ENCODE peak calls at places on chromosomes 16 and 17, in nine cellular contexts. One of them, this sample, is unnamed.

GRCh38 chr16:76729525-76729924 is 452.3 kb downstream of the CNTNAP4 start:
- DNase-seq in endothelial cell: no peak
- DNase-seq in stimulated activated CD8-positive, alpha-beta memory T cell treated with anti-CD3 and anti-CD28 coated beads, Interleukin-4, amount 100 ng/mL, for 24 hours: no peak
- DNase-seq in glomerular endothelial cell: no peak
- DNase-seq in lower leg skin: no peak
- DNase-seq in NCI-H1105: no peak
- DNase-seq in right lobe of liver: no peak
- DNase-seq in mesendoderm: peak
- DNase-seq in HEK293T: peak
- DNase-seq in this sample: no peak

GRCh38 chr16:47947741-47948140 is 208.1 kb downstream of the ABCC12 start:
- DNase-seq in glomerular endothelial cell: no peak
- DNase-seq in HEK293T: no peak
- DNase-seq in stimulated activated CD8-positive, alpha-beta memory T cell treated with anti-CD3 and anti-CD28 coated beads, Interleukin-4, amount 100 ng/mL, for 24 hours: no peak
- DNase-seq in mesendoderm: no peak
- DNase-seq in right lobe of liver: no peak
- DNase-seq in endothelial cell: no peak
- DNase-seq in lower leg skin: no peak
- DNase-seq in NCI-H1105: no peak
- DNase-seq in this sample: no peak

GRCh38 chr17:494601-495195 is 142.1 kb upstream of the RPH3AL start:
- DNase-seq in endothelial cell: no peak
- DNase-seq in mesendoderm: no peak
- DNase-seq in HEK293T: no peak
- DNase-seq in right lobe of liver: no peak
- DNase-seq in NCI-H1105: no peak
- DNase-seq in lower leg skin: no peak
- DNase-seq in glomerular endothelial cell: no peak
- DNase-seq in stimulated activated CD8-positive, alpha-beta memory T cell treated with anti-CD3 and anti-CD28 coated beads, Interleukin-4, amount 100 ng/mL, for 24 hours: no peak
- DNase-seq in this sample: no peak

GRCh38 chr16:15966420-15967222 is 17.2 kb downstream of the ABCC1 start:
- DNase-seq in lower leg skin: no peak
- DNase-seq in mesendoderm: peak
- DNase-seq in stimulated activated CD8-positive, alpha-beta memory T cell treated with anti-CD3 and anti-CD28 coated beads, Interleukin-4, amount 100 ng/mL, for 24 hours: no peak
- DNase-seq in NCI-H1105: no peak
- DNase-seq in glomerular endothelial cell: no peak
- DNase-seq in HEK293T: no peak
- DNase-seq in endothelial cell: no peak
- DNase-seq in right lobe of liver: no peak
- DNase-seq in this sample: no peak

GRCh38 chr17:39757931-39758873 is 20.5 kb downstream of the GRB7 start:
- DNase-seq in glomerular endothelial cell: no peak
- DNase-seq in NCI-H1105: no peak
- DNase-seq in HEK293T: no peak
- DNase-seq in endothelial cell: no peak
- DNase-seq in lower leg skin: peak
- DNase-seq in right lobe of liver: no peak
- DNase-seq in stimulated activated CD8-positive, alpha-beta memory T cell treated with anti-CD3 and anti-CD28 coated beads, Interleukin-4, amount 100 ng/mL, for 24 hours: peak
- DNase-seq in mesendoderm: no peak
- DNase-seq in this sample: no peak

GRCh38 chr16:85649978-85650863 is 37.1 kb downstream of the GSE1 start:
- DNase-seq in HEK293T: no peak
- DNase-seq in glomerular endothelial cell: no peak
- DNase-seq in lower leg skin: no peak
- DNase-seq in NCI-H1105: no peak
- DNase-seq in mesendoderm: no peak
- DNase-seq in stimulated activated CD8-positive, alpha-beta memory T cell treated with anti-CD3 and anti-CD28 coated beads, Interleukin-4, amount 100 ng/mL, for 24 hours: no peak
- DNase-seq in right lobe of liver: no peak
- DNase-seq in endothelial cell: no peak
- DNase-seq in this sample: no peak

GRCh38 chr16:74726736-74727135 is 26.1 kb upstream of the MLKL start:
- DNase-seq in mesendoderm: peak
- DNase-seq in right lobe of liver: no peak
- DNase-seq in lower leg skin: no peak
- DNase-seq in NCI-H1105: no peak
- DNase-seq in HEK293T: peak
- DNase-seq in stimulated activated CD8-positive, alpha-beta memory T cell treated with anti-CD3 and anti-CD28 coated beads, Interleukin-4, amount 100 ng/mL, for 24 hours: peak
- DNase-seq in glomerular endothelial cell: no peak
- DNase-seq in endothelial cell: no peak
- DNase-seq in this sample: no peak

GRCh38 chr17:17493249-17493985 is 2.8 kb downstream of the RASD1 start:
- DNase-seq in endothelial cell: no peak
- DNase-seq in glomerular endothelial cell: no peak
- DNase-seq in NCI-H1105: no peak
- DNase-seq in lower leg skin: peak
- DNase-seq in mesendoderm: peak
- DNase-seq in stimulated activated CD8-positive, alpha-beta memory T cell treated with anti-CD3 and anti-CD28 coated beads, Interleukin-4, amount 100 ng/mL, for 24 hours: no peak
- DNase-seq in right lobe of liver: peak
- DNase-seq in HEK293T: no peak
- DNase-seq in this sample: no peak

GRCh38 chr17:74214642-74215331 is 1.4 kb downstream of the TTYH2 start:
- DNase-seq in NCI-H1105: no peak
- DNase-seq in stimulated activated CD8-positive, alpha-beta memory T cell treated with anti-CD3 and anti-CD28 coated beads, Interleukin-4, amount 100 ng/mL, for 24 hours: no peak
- DNase-seq in glomerular endothelial cell: no peak
- DNase-seq in right lobe of liver: no peak
- DNase-seq in mesendoderm: no peak
- DNase-seq in endothelial cell: no peak
- DNase-seq in HEK293T: no peak
- DNase-seq in lower leg skin: no peak
- DNase-seq in this sample: no peak

GRCh38 chr17:55294042-55294751 is 29.4 kb downstream of the HLF start:
- DNase-seq in lower leg skin: no peak
- DNase-seq in NCI-H1105: no peak
- DNase-seq in mesendoderm: no peak
- DNase-seq in HEK293T: no peak
- DNase-seq in right lobe of liver: no peak
- DNase-seq in stimulated activated CD8-positive, alpha-beta memory T cell treated with anti-CD3 and anti-CD28 coated beads, Interleukin-4, amount 100 ng/mL, for 24 hours: no peak
- DNase-seq in endothelial cell: no peak
- DNase-seq in glomerular endothelial cell: no peak
- DNase-seq in this sample: no peak

GRCh38 chr16:70678121-70678897 is 7.5 kb downstream of the MTSS2 start:
- DNase-seq in endothelial cell: no peak
- DNase-seq in mesendoderm: no peak
- DNase-seq in stimulated activated CD8-positive, alpha-beta memory T cell treated with anti-CD3 and anti-CD28 coated beads, Interleukin-4, amount 100 ng/mL, for 24 hours: no peak
- DNase-seq in glomerular endothelial cell: no peak
- DNase-seq in right lobe of liver: no peak
- DNase-seq in lower leg skin: no peak
- DNase-seq in HEK293T: no peak
- DNase-seq in NCI-H1105: no peak
- DNase-seq in this sample: no peak

GRCh38 chr17:82737981-82738877 is 2.8 kb downstream of the FN3K start:
- DNase-seq in NCI-H1105: no peak
- DNase-seq in mesendoderm: no peak
- DNase-seq in stimulated activated CD8-positive, alpha-beta memory T cell treated with anti-CD3 and anti-CD28 coated beads, Interleukin-4, amount 100 ng/mL, for 24 hours: no peak
- DNase-seq in lower leg skin: no peak
- DNase-seq in glomerular endothelial cell: no peak
- DNase-seq in right lobe of liver: peak
- DNase-seq in HEK293T: no peak
- DNase-seq in endothelial cell: no peak
- DNase-seq in this sample: no peak

GRCh38 chr16:62940573-62940972 is 904.3 kb upstream of the CDH8 start:
- DNase-seq in right lobe of liver: no peak
- DNase-seq in stimulated activated CD8-positive, alpha-beta memory T cell treated with anti-CD3 and anti-CD28 coated beads, Interleukin-4, amount 100 ng/mL, for 24 hours: no peak
- DNase-seq in mesendoderm: no peak
- DNase-seq in HEK293T: no peak
- DNase-seq in glomerular endothelial cell: no peak
- DNase-seq in endothelial cell: no peak
- DNase-seq in NCI-H1105: no peak
- DNase-seq in lower leg skin: no peak
- DNase-seq in this sample: no peak

GRCh38 chr16:85227924-85228462 is 115.7 kb upstream of the CIBAR2 start:
- DNase-seq in endothelial cell: no peak
- DNase-seq in right lobe of liver: no peak
- DNase-seq in mesendoderm: peak
- DNase-seq in NCI-H1105: no peak
- DNase-seq in stimulated activated CD8-positive, alpha-beta memory T cell treated with anti-CD3 and anti-CD28 coated beads, Interleukin-4, amount 100 ng/mL, for 24 hours: no peak
- DNase-seq in glomerular endothelial cell: no peak
- DNase-seq in HEK293T: peak
- DNase-seq in lower leg skin: no peak
- DNase-seq in this sample: no peak

GRCh38 chr17:43014946-43015519 is 7.2 kb downstream of the VAT1 start:
- DNase-seq in glomerular endothelial cell: no peak
- DNase-seq in stimulated activated CD8-positive, alpha-beta memory T cell treated with anti-CD3 and anti-CD28 coated beads, Interleukin-4, amount 100 ng/mL, for 24 hours: no peak
- DNase-seq in mesendoderm: no peak
- DNase-seq in HEK293T: no peak
- DNase-seq in lower leg skin: no peak
- DNase-seq in NCI-H1105: no peak
- DNase-seq in endothelial cell: no peak
- DNase-seq in right lobe of liver: no peak
- DNase-seq in this sample: no peak

GRCh38 chr17:15171433-15172047 is 93.6 kb downstream of the PMP22 start:
- DNase-seq in HEK293T: peak
- DNase-seq in glomerular endothelial cell: no peak
- DNase-seq in NCI-H1105: peak
- DNase-seq in lower leg skin: peak
- DNase-seq in mesendoderm: peak
- DNase-seq in endothelial cell: peak
- DNase-seq in right lobe of liver: peak
- DNase-seq in stimulated activated CD8-positive, alpha-beta memory T cell treated with anti-CD3 and anti-CD28 coated beads, Interleukin-4, amount 100 ng/mL, for 24 hours: peak
- DNase-seq in this sample: no peak

GRCh38 chr17:47729486-47729885 is 3.5 kb upstream of the TBX21 start:
- DNase-seq in lower leg skin: no peak
- DNase-seq in mesendoderm: no peak
- DNase-seq in endothelial cell: no peak
- DNase-seq in right lobe of liver: no peak
- DNase-seq in stimulated activated CD8-positive, alpha-beta memory T cell treated with anti-CD3 and anti-CD28 coated beads, Interleukin-4, amount 100 ng/mL, for 24 hours: no peak
- DNase-seq in HEK293T: no peak
- DNase-seq in NCI-H1105: no peak
- DNase-seq in glomerular endothelial cell: no peak
- DNase-seq in this sample: no peak

GRCh38 chr17:75872434-75873351 is 5.7 kb downstream of the TRIM47 start:
- DNase-seq in endothelial cell: peak
- DNase-seq in stimulated activated CD8-positive, alpha-beta memory T cell treated with anti-CD3 and anti-CD28 coated beads, Interleukin-4, amount 100 ng/mL, for 24 hours: no peak
- DNase-seq in NCI-H1105: no peak
- DNase-seq in glomerular endothelial cell: peak
- DNase-seq in right lobe of liver: peak
- DNase-seq in mesendoderm: peak
- DNase-seq in HEK293T: no peak
- DNase-seq in lower leg skin: peak
- DNase-seq in this sample: no peak

This sample was measured in brain pericyte.